ENCODE peak calls at places on chromosomes 7 and 10, in four cellular contexts. Y is HFFc6, S is GM12865, V is B cell. Q is an unnamed sample.

GRCh38 chr10:60281331-60281730 is 108.3 kb downstream of the ANK3 start:
- DNase-seq in V (no peak), S (no peak), Y (no peak), Q (no peak)

GRCh38 chr7:25455649-25456251 is 227.5 kb upstream of the NPVF start:
- DNase-seq in S (no peak), Y (no peak), V (no peak), Q (no peak)

GRCh38 chr7:86209036-86209435 is 434.7 kb upstream of the GRM3 start:
- DNase-seq in V (no peak), Y (no peak), S (no peak), Q (no peak)

GRCh38 chr7:152989889-152990380 is 230.4 kb downstream of the ACTR3B start:
- DNase-seq in V (no peak), Y (no peak), S (no peak), Q (no peak)

GRCh38 chr10:42475168-42476098 is 162.9 kb downstream of the ZNF33B start:
- DNase-seq in V (peak; percentile 5), Y (peak; percentile 58), S (no peak), Q (no peak)

GRCh38 chr10:68516766-68517165 is 10.6 kb downstream of the SLC25A16 start:
- DNase-seq in Y (peak; percentile 76), V (no peak), S (no peak), Q (no peak)

GRCh38 chr7:101993311-101993710 is 175.9 kb downstream of the CUX1 start:
- DNase-seq in Y (no peak), V (no peak), S (no peak), Q (no peak)

GRCh38 chr7:151541709-151542499 is 22.2 kb upstream of the RHEB start:
- DNase-seq in S (no peak), Y (no peak), V (no peak), Q (no peak)

GRCh38 chr7:46352335-46352954 is 431.4 kb upstream of the IGFBP3 start:
- DNase-seq in V (no peak), S (peak; percentile 69), Y (peak; percentile 41), Q (peak; percentile 18)

GRCh38 chr10:132616995-132617780 is 79.6 kb downstream of the INPP5A start:
- DNase-seq in Y (no peak), V (peak; percentile 22), S (no peak), Q (no peak)

GRCh38 chr10:77505431-77506334 is 131.9 kb downstream of the KCNMA1 start:
- DNase-seq in S (no peak), Y (peak; percentile 96), V (no peak), Q (no peak)